ENCODE peak calls at places on chromosomes 6 and 20, in eight cellular contexts. Q is glomerular endothelial cell, T is hypothalamus, X is NAMALWA, Z is HuH-7, W is H54, M is pons, P is Daoy. N is an unnamed sample.

GRCh38 chr20:63313349-63314014 is 20.5 kb downstream of the COL20A1 start:
- DNase-seq in Q (no peak), T (no peak), X (no peak), Z (no peak), W (no peak), M (no peak), P (no peak), N (no peak)

GRCh38 chr20:63178889-63179751 is 36.8 kb downstream of the YTHDF1 start:
- DNase-seq in Q (no peak), T (no peak), X (peak), Z (peak), W (peak), M (no peak), P (peak), N (peak)

GRCh38 chr6:125810435-125810834 is 19.7 kb downstream of the NCOA7 start:
- DNase-seq in Q (no peak), T (no peak), X (peak), Z (no peak), W (no peak), M (no peak), P (no peak), N (no peak)

GRCh38 chr20:62772103-62772611 is 24.1 kb upstream of the MRGBP start:
- DNase-seq in Q (no peak), T (no peak), X (no peak), Z (no peak), W (no peak), M (no peak), P (no peak), N (no peak)

GRCh38 chr6:136549359-136550044 is 720 bp downstream of the MAP7 start:
- DNase-seq in Q (no peak), T (no peak), X (no peak), Z (peak), W (no peak), M (peak), P (no peak), N (peak)

GRCh38 chr6:74733830-74734591 is 471.8 kb downstream of the COL12A1 start:
- DNase-seq in Q (no peak), T (no peak), X (no peak), Z (no peak), W (no peak), M (no peak), P (no peak), N (no peak)

GRCh38 chr20:22430746-22431168 is 153.6 kb downstream of the FOXA2 start:
- DNase-seq in Q (no peak), T (no peak), X (no peak), Z (peak), W (no peak), M (no peak), P (no peak), N (no peak)

GRCh38 chr6:85372188-85372914 is 77.5 kb upstream of the NT5E start:
- DNase-seq in Q (no peak), T (no peak), X (no peak), Z (no peak), W (no peak), M (no peak), P (no peak), N (no peak)

GRCh38 chr6:161161121-161161520 is 112.7 kb downstream of the AGPAT4 start:
- DNase-seq in Q (no peak), T (no peak), X (no peak), Z (no peak), W (no peak), M (no peak), P (no peak), N (no peak)

GRCh38 chr6:145815351-145815772 is 767 bp upstream of the FBXO30 start:
- DNase-seq in Q (no peak), T (no peak), X (no peak), Z (peak), W (peak), M (no peak), P (peak), N (peak)

GRCh38 chr6:87237804-87238203 is 82.4 kb downstream of the ZNF292 start:
- DNase-seq in Q (no peak), T (no peak), X (peak), Z (peak), W (peak), M (peak), P (no peak), N (peak)

GRCh38 chr20:36017034-36017951 is 48.9 kb downstream of the CNBD2 start:
- DNase-seq in Q (peak), T (no peak), X (no peak), Z (no peak), W (peak), M (no peak), P (peak), N (peak)

GRCh38 chr6:164183556-164184123 is 769.1 kb downstream of the QKI start:
- DNase-seq in Q (no peak), T (no peak), X (no peak), Z (no peak), W (no peak), M (no peak), P (no peak), N (no peak)

GRCh38 chr6:27479319-27480182 is 6.6 kb upstream of the ZNF184 start:
- DNase-seq in Q (peak), T (peak), X (peak), Z (peak), W (peak), M (peak), P (peak), N (peak)

GRCh38 chr6:166056637-166057036 is 111.0 kb downstream of the TBXT start:
- DNase-seq in Q (no peak), T (no peak), X (no peak), Z (no peak), W (no peak), M (peak), P (no peak), N (no peak)

GRCh38 chr6:78629154-78629721 is 238.1 kb upstream of the IRAK1BP1 start:
- DNase-seq in Q (no peak), T (peak), X (no peak), Z (no peak), W (no peak), M (no peak), P (peak), N (peak)

N was measured in astrocyte of the hippocampus.